ENCODE peak calls at places on chromosomes 1 and 21, in six cellular contexts. O is HCT116, Y is GM12878, J is SK-N-SH, D is H1, G is K562. R is an unnamed sample.

GRCh38 chr1:247551716-247552115 is 2.8 kb downstream of the GCSAML start:
- DNase-seq in O (no peak), Y (no peak), J (no peak), D (no peak), G (no peak), R (no peak)

GRCh38 chr1:162697140-162697895 is 65.1 kb downstream of the DDR2 start:
- DNase-seq in O (no peak), Y (no peak), J (no peak), D (no peak), G (no peak), R (no peak)

GRCh38 chr1:224333309-224333926 is 3.4 kb upstream of the NVL start:
- DNase-seq in O (peak; percentile 57), Y (peak; percentile 56), J (peak; percentile 57), D (no peak), G (peak; percentile 49), R (peak; percentile 85)

GRCh38 chr1:172603816-172604215 is 55.1 kb upstream of the FASLG start:
- DNase-seq in O (no peak), Y (no peak), J (no peak), D (no peak), G (no peak), R (no peak)

GRCh38 chr1:174215766-174216165 is 56.4 kb downstream of the RABGAP1L start:
- DNase-seq in O (no peak), Y (no peak), J (no peak), D (no peak), G (no peak), R (no peak)

GRCh38 chr1:86825294-86825693 is 88.6 kb downstream of the SELENOF start:
- DNase-seq in O (no peak), Y (no peak), J (no peak), D (no peak), G (no peak), R (peak; percentile 23)

GRCh38 chr1:12486401-12487005 is 131.5 kb downstream of the DHRS3 start:
- DNase-seq in O (peak; percentile 67), Y (no peak), J (no peak), D (no peak), G (no peak), R (peak; percentile 46)

GRCh38 chr21:37531402-37532042 is 164.9 kb downstream of the DYRK1A start:
- DNase-seq in O (no peak), Y (no peak), J (no peak), D (no peak), G (no peak), R (no peak)

GRCh38 chr1:168520052-168520751 is 23.6 kb downstream of the XCL2 start:
- DNase-seq in O (no peak), Y (no peak), J (no peak), D (no peak), G (no peak), R (no peak)

GRCh38 chr1:151315565-151316235 is 11.5 kb downstream of the PI4KB start:
- DNase-seq in O (no peak), Y (no peak), J (no peak), D (no peak), G (no peak), R (no peak)

GRCh38 chr1:119209943-119210342 is 69.5 kb upstream of the WARS2 start:
- DNase-seq in O (no peak), Y (no peak), J (no peak), D (no peak), G (no peak), R (no peak)

GRCh38 chr21:33212159-33212851 is 17.4 kb upstream of the IFNAR2 start:
- DNase-seq in O (no peak), Y (no peak), J (no peak), D (no peak), G (peak; percentile 43), R (no peak)

GRCh38 chr21:38712076-38712475 is 93.7 kb upstream of the ETS2 start:
- DNase-seq in O (peak; percentile 31), Y (no peak), J (peak; percentile 36), D (no peak), G (peak; percentile 32), R (peak; percentile 80)

GRCh38 chr1:3373700-3374405 is 80.6 kb upstream of the ARHGEF16 start:
- DNase-seq in O (no peak), Y (no peak), J (no peak), D (no peak), G (no peak), R (no peak)

GRCh38 chr1:206461602-206462455 is 8.4 kb upstream of the IKBKE start:
- DNase-seq in O (peak; percentile 27), Y (no peak), J (peak; percentile 76), D (peak; percentile 82), G (peak; percentile 74), R (peak; percentile 83)

GRCh38 chr21:46116846-46117585 is 19.1 kb downstream of the COL6A2 start:
- DNase-seq in O (no peak), Y (no peak), J (peak; percentile 35), D (peak; percentile 41), G (no peak), R (no peak)

GRCh38 chr1:8015036-8015808 is 10.9 kb downstream of the ERRFI1 start:
- DNase-seq in O (no peak), Y (peak; percentile 26), J (peak; percentile 62), D (no peak), G (peak; percentile 65), R (peak; percentile 75)

GRCh38 chr1:183633676-183634343 is 1.8 kb downstream of the ARPC5 start:
- DNase-seq in O (peak; percentile 63), Y (peak; percentile 73), J (peak; percentile 46), D (no peak), G (peak; percentile 60), R (peak; percentile 57)

GRCh38 chr1:119081705-119082104 is 58.7 kb downstream of the WARS2 start:
- DNase-seq in O (no peak), Y (no peak), J (no peak), D (no peak), G (no peak), R (no peak)

GRCh38 chr1:116769994-116770393 is 15.8 kb downstream of the CD2 start:
- DNase-seq in O (no peak), Y (no peak), J (no peak), D (no peak), G (no peak), R (no peak)

GRCh38 chr1:230307213-230307612 is 118.9 kb downstream of the PGBD5 start:
- DNase-seq in O (no peak), Y (no peak), J (no peak), D (no peak), G (no peak), R (no peak)

GRCh38 chr1:230303822-230304221 is 122.3 kb downstream of the PGBD5 start:
- DNase-seq in O (no peak), Y (no peak), J (no peak), D (no peak), G (no peak), R (no peak)

GRCh38 chr1:230308821-230309220 is 117.3 kb downstream of the PGBD5 start:
- DNase-seq in O (no peak), Y (no peak), J (no peak), D (no peak), G (no peak), R (no peak)

GRCh38 chr1:230308039-230308438 is 118.1 kb downstream of the PGBD5 start:
- DNase-seq in O (peak; percentile 50), Y (no peak), J (no peak), D (no peak), G (no peak), R (peak; percentile 78)

GRCh38 chr1:230306158-230306557 is 120.0 kb downstream of the PGBD5 start:
- DNase-seq in O (no peak), Y (no peak), J (no peak), D (no peak), G (no peak), R (no peak)
- TF ChIP-seq JUND in O (no peak), Y (no peak), J (no peak), D (no peak), G (no peak), R (no peak)

DNA sequence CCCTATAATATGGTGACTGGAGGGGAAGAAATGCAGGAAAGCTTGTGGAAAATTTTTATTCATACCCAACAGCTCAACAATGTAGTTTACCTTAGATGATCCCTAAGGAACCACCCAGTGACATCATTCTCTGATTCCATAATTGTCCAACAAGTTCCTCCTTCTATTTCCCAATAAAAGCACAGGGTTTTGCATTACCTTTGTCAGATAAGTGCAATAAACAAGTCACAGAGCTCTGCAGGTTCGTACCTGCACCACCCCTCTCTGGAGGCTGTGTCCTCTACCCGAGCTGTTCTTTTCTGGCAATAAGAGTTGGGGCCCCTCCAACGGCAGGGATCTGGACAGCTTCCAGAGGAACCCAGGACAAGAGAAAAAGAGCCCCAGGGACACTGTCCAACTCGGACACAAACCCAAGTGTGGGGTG is 38.9 kb downstream of the RCAN1 start:
- DNase-seq in O (no peak), Y (no peak), J (no peak), D (no peak), G (no peak), R (no peak)
- TF ChIP-seq JUND in O (no peak), Y (no peak), J (no peak), D (no peak), G (no peak), R (no peak)

GRCh38 chr1:22854688-22855565 is 117.7 kb downstream of the LACTBL1 start:
- DNase-seq in O (no peak), Y (peak; percentile 50), J (no peak), D (no peak), G (no peak), R (no peak)

GRCh38 chr1:22852144-22852543 is 120.5 kb downstream of the LACTBL1 start:
- DNase-seq in O (no peak), Y (no peak), J (no peak), D (no peak), G (no peak), R (no peak)

GRCh38 chr1:22857661-22858060 is 115.0 kb downstream of the LACTBL1 start:
- DNase-seq in O (no peak), Y (no peak), J (no peak), D (no peak), G (no peak), R (no peak)

GRCh38 chr1:22853651-22854185 is 118.9 kb downstream of the LACTBL1 start:
- DNase-seq in O (no peak), Y (no peak), J (no peak), D (no peak), G (no peak), R (no peak)

DNA sequence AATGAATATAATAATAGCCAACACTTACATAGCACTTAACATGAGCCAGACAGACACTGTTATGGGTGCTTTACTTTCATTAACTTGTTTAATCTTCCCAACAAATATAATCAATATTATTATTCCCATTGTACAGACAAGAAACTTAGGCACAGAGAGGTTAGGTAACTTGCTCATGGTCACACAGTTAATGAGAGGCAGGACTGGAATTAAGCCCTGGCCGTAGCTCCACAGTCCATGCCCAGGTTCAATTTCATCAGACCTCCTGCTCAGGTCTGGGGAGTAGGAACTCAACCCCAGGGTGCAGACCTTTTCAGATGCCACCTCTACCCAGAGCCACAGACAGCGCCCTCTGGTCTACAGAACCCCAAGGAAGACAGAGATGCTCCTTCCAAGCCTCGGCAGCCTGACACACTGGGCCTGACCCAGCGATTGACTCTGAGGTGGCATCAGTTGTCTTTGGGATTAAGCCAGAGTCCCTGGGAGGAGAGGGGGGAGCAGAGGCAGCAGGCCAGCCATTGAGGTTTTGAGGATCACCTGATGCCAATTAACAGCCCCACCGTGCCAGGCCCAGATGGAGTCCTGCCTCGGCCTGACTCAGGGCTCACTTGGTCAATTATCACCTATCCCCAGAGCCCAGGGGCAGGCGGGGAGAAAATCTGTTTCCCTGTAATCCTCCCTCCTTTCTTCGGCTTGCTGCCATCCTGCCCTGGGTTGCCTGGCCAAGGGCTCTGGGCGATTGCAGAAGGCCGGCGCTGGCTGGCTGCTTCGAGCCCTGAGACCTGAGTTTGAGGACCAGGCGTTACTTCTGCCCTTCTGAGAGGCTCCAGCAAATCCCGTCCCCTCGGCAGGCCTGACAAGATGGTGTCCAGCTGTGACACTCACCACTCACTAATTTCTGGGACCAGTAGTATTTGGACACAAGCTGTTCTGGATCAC is 116.7 kb downstream of the LACTBL1 start:
- DNase-seq in O (no peak), Y (no peak), J (no peak), D (no peak), G (no peak), R (no peak)
- TF ChIP-seq JUND in O (no peak), Y (no peak), J (no peak), D (no peak), G (no peak), R (no peak)

GRCh38 chr1:34398205-34398915 is 221.7 kb downstream of the C1orf94 start:
- DNase-seq in O (no peak), Y (no peak), J (no peak), D (no peak), G (no peak), R (no peak)
- TF ChIP-seq JUND in O (no peak), Y (no peak), J (no peak), D (no peak), G (no peak), R (no peak)